ENCODE peak calls at places on chromosome 12, in seven cellular contexts. V, N, L, M, B, C and A are unnamed samples.

GRCh38 chr12:130838284-130838950 is 633 bp downstream of the STX2 start:
- DNase-seq in N (peak), M (no peak), L (peak), C (no peak), V (no peak), B (peak), A (no peak)

GRCh38 chr12:109828754-109829511 is 4.3 kb downstream of the TRPV4 start:
- DNase-seq in C (no peak), V (no peak), M (no peak), B (no peak), L (no peak), N (no peak), A (no peak)

GRCh38 chr12:76259660-76260389 is 88.4 kb downstream of the BBS10 start:
- DNase-seq in V (no peak), N (no peak), C (peak), L (no peak), B (no peak), M (no peak), A (no peak)

GRCh38 chr12:95494888-95495287 is 20.9 kb downstream of the METAP2 start:
- DNase-seq in V (no peak), B (no peak), M (no peak), C (no peak), L (no peak), N (no peak), A (no peak)

GRCh38 chr12:89708793-89709156 is at the start of gene ATP2B1:
- DNase-seq in C (peak), V (peak), M (peak), L (peak), N (peak), B (peak), A (peak)

GRCh38 chr12:4307593-4308333 is 13.2 kb upstream of the TIGAR start:
- DNase-seq in N (peak), M (peak), B (no peak), L (peak), V (no peak), C (peak), A (peak)

GRCh38 chr12:110279976-110280783 is 867 bp upstream of the ATP2A2 start:
- DNase-seq in B (no peak), V (peak), N (no peak), M (peak), C (no peak), L (peak), A (peak)

GRCh38 chr12:54306925-54307731 is 6.3 kb upstream of the NFE2 start:
- DNase-seq in L (no peak), B (no peak), V (no peak), N (no peak), M (peak), C (peak), A (no peak)

GRCh38 chr12:118694128-118694775 is 287.1 kb upstream of the SRRM4 start:
- DNase-seq in B (no peak), C (no peak), N (no peak), L (no peak), M (no peak), V (no peak), A (no peak)

GRCh38 chr12:23523339-23523738 is 426.1 kb downstream of the SOX5 start:
- DNase-seq in C (no peak), L (no peak), N (no peak), B (no peak), M (no peak), V (no peak), A (no peak)

GRCh38 chr12:56230449-56231183 is 765 bp downstream of the SLC39A5 start:
- DNase-seq in B (no peak), N (no peak), L (no peak), V (no peak), M (no peak), C (no peak), A (no peak)

GRCh38 chr12:33678221-33678964 is 238.8 kb upstream of the SYT10 start:
- DNase-seq in N (no peak), L (no peak), M (no peak), V (no peak), B (no peak), C (no peak), A (no peak)

GRCh38 chr12:47207829-47208248 is 128.1 kb upstream of the AMIGO2 start:
- DNase-seq in N (no peak), V (no peak), L (no peak), C (no peak), B (no peak), M (no peak), A (no peak)

GRCh38 chr12:39351153-39351552 is 91.8 kb downstream of the KIF21A start:
- DNase-seq in C (no peak), L (no peak), V (no peak), N (no peak), B (no peak), M (no peak), A (no peak)

GRCh38 chr12:68481181-68481941 is 129.3 kb upstream of the RAP1B start:
- DNase-seq in L (no peak), N (no peak), B (no peak), M (no peak), V (no peak), C (peak), A (no peak)